ENCODE peak calls at places on chromosomes 16 and 17, in seven cellular contexts. V is activated CD4-positive, alpha-beta T cell treated with anti-CD3 and anti-CD28 coated beads, Interleukin-2, amount 50 U/mL, for 1 hour; S is HCT116; J is transverse colon; G is Right ventricle myocardium inferior; X is thoracic aorta; N is anterior cingulate cortex. E is an unnamed sample.

GRCh38 chr17:54754560-54754959 is 146.1 kb upstream of the TOM1L1 start:
- DNase-seq in X (no peak), G (no peak), N (no peak), J (no peak), V (no peak), S (peak; percentile 6), E (no peak)

GRCh38 chr17:50621562-50621961 is 13.1 kb upstream of the ABCC3 start:
- DNase-seq in G (no peak), J (no peak), N (no peak), V (no peak), S (no peak), X (no peak), E (no peak)

GRCh38 chr17:80111702-80112470 is 10.5 kb downstream of the GAA start:
- DNase-seq in J (no peak), G (no peak), N (no peak), X (no peak), V (no peak), S (no peak), E (no peak)

GRCh38 chr16:50679676-50680555 is 1.2 kb downstream of the SNX20 start:
- DNase-seq in G (no peak), S (no peak), J (no peak), N (no peak), X (no peak), V (no peak), E (no peak)

GRCh38 chr16:72198021-72198420 is 26.1 kb upstream of the PMFBP1 start:
- DNase-seq in G (no peak), X (no peak), N (peak; percentile 20), V (no peak), J (no peak), S (no peak), E (peak; percentile 86)

GRCh38 chr17:8401107-8401506 is 3.5 kb upstream of the RNF222 start:
- DNase-seq in G (no peak), S (no peak), J (no peak), V (no peak), X (no peak), N (no peak), E (no peak)

GRCh38 chr16:55242667-55243066 is 81.3 kb upstream of the IRX6 start:
- DNase-seq in V (no peak), S (no peak), J (no peak), X (no peak), G (no peak), N (no peak), E (no peak)

GRCh38 chr17:56819431-56820145 is 14.1 kb downstream of the C17orf67 start:
- DNase-seq in J (peak; percentile 82), V (peak; percentile 64), N (peak; percentile 7), G (no peak), X (no peak), S (peak; percentile 85), E (peak; percentile 84)

GRCh38 chr16:79776243-79776884 is 175.8 kb upstream of the MAF start:
- DNase-seq in X (no peak), G (no peak), J (peak; percentile 33), V (no peak), S (no peak), N (no peak), E (peak; percentile 28)

GRCh38 chr16:16025214-16025968 is 76.0 kb downstream of the ABCC1 start:
- DNase-seq in X (no peak), G (no peak), V (peak; percentile 53), J (no peak), S (no peak), N (no peak), E (peak; percentile 92)

GRCh38 chr17:79627184-79627765 is 16.4 kb upstream of the RBFOX3 start:
- DNase-seq in X (no peak), G (no peak), V (no peak), J (no peak), N (no peak), S (no peak), E (no peak)

GRCh38 chr17:57256708-57257112 is 387 bp downstream of the MSI2 start:
- DNase-seq in G (no peak), S (no peak), X (no peak), N (no peak), V (peak; percentile 48), J (peak; percentile 34), E (peak; percentile 55)

GRCh38 chr16:77171750-77172635 is 19.0 kb upstream of the MON1B start:
- DNase-seq in S (peak; percentile 49), V (no peak), G (no peak), X (no peak), N (no peak), J (no peak), E (peak; percentile 77)

GRCh38 chr16:87918866-87919680 is 17.3 kb downstream of the CA5A start:
- DNase-seq in J (no peak), N (no peak), G (no peak), S (no peak), X (no peak), V (no peak), E (no peak)

GRCh38 chr16:88464447-88465318 is 11.6 kb downstream of the ZFPM1 start:
- DNase-seq in G (no peak), X (no peak), S (no peak), N (no peak), J (no peak), V (no peak), E (no peak)

E was measured in astrocyte of the hippocampus.